ENCODE peak calls at places on chromosomes 3 and 15, in four cellular contexts. K, U, N and G are unnamed samples.

GRCh38 chr3:146948161-146948560 is 343.0 kb upstream of the PLSCR5 start:
- DNase-seq in U (no peak), N (no peak), K (no peak), G (no peak)

GRCh38 chr3:43497905-43498365 is 123.9 kb downstream of the ANO10 start:
- DNase-seq in N (no peak), U (peak), K (no peak), G (no peak)

GRCh38 chr3:63724987-63725386 is 72.5 kb downstream of the SNTN start:
- DNase-seq in K (peak), U (peak), N (no peak), G (no peak)

GRCh38 chr3:168952551-168952950 is 711.0 kb downstream of the MECOM start:
- DNase-seq in U (peak), K (peak), N (no peak), G (no peak)

GRCh38 chr3:131501949-131502348 is 822 bp downstream of the MRPL3 start:
- DNase-seq in N (no peak), K (no peak), U (no peak), G (no peak)

GRCh38 chr15:44010114-44010513 is 183.3 kb downstream of the WDR76 start:
- DNase-seq in N (no peak), K (peak), U (peak), G (no peak)

GRCh38 chr3:118127992-118128391 is 906.7 kb downstream of the IGSF11 start:
- DNase-seq in U (no peak), N (no peak), K (no peak), G (no peak)

GRCh38 chr15:58016776-58017175 is 48.7 kb downstream of the ALDH1A2 start:
- DNase-seq in U (no peak), N (no peak), K (no peak), G (no peak)

GRCh38 chr15:64883097-64883581 is 28.6 kb upstream of the ANKDD1A start:
- DNase-seq in N (no peak), K (no peak), U (no peak), G (peak)

GRCh38 chr15:41967506-41968206 is 4.7 kb downstream of the EHD4 start:
- DNase-seq in K (no peak), N (no peak), U (peak), G (peak)

GRCh38 chr3:170178631-170179030 is 2.9 kb downstream of the PHC3 start:
- DNase-seq in N (no peak), K (no peak), U (no peak), G (no peak)

GRCh38 chr15:44537728-44538240 is 837 bp downstream of the EIF3J start:
- DNase-seq in K (no peak), U (peak), N (no peak), G (no peak)

GRCh38 chr3:143421556-143421955 is 302.0 kb downstream of the CHST2 start:
- DNase-seq in N (no peak), K (no peak), U (peak), G (no peak)

GRCh38 chr3:65251375-65251774 is 563.6 kb upstream of the ADAMTS9 start:
- DNase-seq in K (no peak), U (no peak), N (no peak), G (no peak)

GRCh38 chr15:74957301-74958035 is 896 bp upstream of the RPP25 start:
- DNase-seq in K (no peak), U (no peak), N (no peak), G (no peak)

GRCh38 chr15:25905140-25905539 is 42.0 kb upstream of the ATP10A start:
- DNase-seq in K (peak), U (peak), N (no peak), G (no peak)

GRCh38 chr3:56775356-56775914 is 26.3 kb downstream of the ARHGEF3 start:
- DNase-seq in U (no peak), N (no peak), K (no peak), G (no peak)

GRCh38 chr3:45551214-45552010 is 43.1 kb upstream of the LIMD1 start:
- DNase-seq in U (peak), K (peak), N (no peak), G (peak)

GRCh38 chr3:72047472-72047871 is 262.5 kb upstream of the PROK2 start:
- DNase-seq in K (no peak), N (no peak), U (no peak), G (no peak)

GRCh38 chr15:40150163-40150925 is 10.5 kb upstream of the BUB1B start:
- DNase-seq in K (peak), U (peak), N (no peak), G (no peak)

GRCh38 chr3:79038636-79039035 is 729.2 kb downstream of the ROBO1 start:
- DNase-seq in N (no peak), U (no peak), K (no peak), G (no peak)

GRCh38 chr3:176850498-176850897 is 346.8 kb downstream of the TBL1XR1 start:
- DNase-seq in K (no peak), N (no peak), U (no peak), G (no peak)

GRCh38 chr3:69116162-69116561 is 6.2 kb downstream of the LMOD3 start:
- DNase-seq in K (no peak), U (no peak), N (no peak), G (no peak)

GRCh38 chr3:116630494-116630893 is 79.1 kb upstream of the TUSC7 start:
- DNase-seq in N (no peak), U (no peak), K (no peak), G (no peak)

GRCh38 chr3:194174980-194175379 is 39.0 kb downstream of the HES1 start:
- DNase-seq in U (no peak), K (no peak), N (no peak), G (no peak)

GRCh38 chr15:58491499-58492202 is 59.9 kb downstream of the LIPC start:
- DNase-seq in N (no peak), K (no peak), U (no peak), G (no peak)

GRCh38 chr15:58069008-58069407 is 3.5 kb upstream of the ALDH1A2 start:
- DNase-seq in N (no peak), K (no peak), U (no peak), G (no peak)